ENCODE peak calls at places on chromosomes 2 and 18, in six cellular contexts. U is A673, D is DND-41, T is endodermal cell, H is fibroblast of mammary gland, R is A549. A is an unnamed sample.

GRCh38 chr2:115174651-115175050 is 732.2 kb downstream of the DPP10 start:
- DNase-seq in U (no peak), D (no peak), T (no peak), H (no peak), R (no peak), A (no peak)

GRCh38 chr2:67037655-67038054 is 359.5 kb upstream of the ETAA1 start:
- DNase-seq in U (no peak), D (no peak), T (no peak), H (no peak), R (no peak), A (no peak)

GRCh38 chr18:48819781-48820482 is 130.8 kb downstream of the SMAD7 start:
- DNase-seq in U (no peak), D (no peak), T (peak), H (no peak), R (no peak), A (no peak)

GRCh38 chr2:15679386-15679924 is 87.8 kb downstream of the DDX1 start:
- DNase-seq in U (no peak), D (no peak), T (no peak), H (no peak), R (no peak), A (no peak)

GRCh38 chr2:239047420-239047819 is 199.5 kb downstream of the TWIST2 start:
- DNase-seq in U (no peak), D (no peak), T (no peak), H (no peak), R (no peak), A (no peak)

GRCh38 chr18:57002627-57003026 is 144.3 kb upstream of the BOD1L2 start:
- DNase-seq in U (peak), D (no peak), T (no peak), H (no peak), R (no peak), A (no peak)

GRCh38 chr2:126981476-126981875 is 82.8 kb downstream of the TEX51 start:
- DNase-seq in U (no peak), D (no peak), T (no peak), H (peak), R (no peak), A (no peak)

GRCh38 chr2:239790313-239790712 is 234.8 kb downstream of the NDUFA10 start:
- DNase-seq in U (no peak), D (no peak), T (peak), H (no peak), R (no peak), A (no peak)

GRCh38 chr2:27156739-27157475 is 8.1 kb downstream of the TCF23 start:
- DNase-seq in U (no peak), D (no peak), T (no peak), H (no peak), R (no peak), A (no peak)

DNA sequence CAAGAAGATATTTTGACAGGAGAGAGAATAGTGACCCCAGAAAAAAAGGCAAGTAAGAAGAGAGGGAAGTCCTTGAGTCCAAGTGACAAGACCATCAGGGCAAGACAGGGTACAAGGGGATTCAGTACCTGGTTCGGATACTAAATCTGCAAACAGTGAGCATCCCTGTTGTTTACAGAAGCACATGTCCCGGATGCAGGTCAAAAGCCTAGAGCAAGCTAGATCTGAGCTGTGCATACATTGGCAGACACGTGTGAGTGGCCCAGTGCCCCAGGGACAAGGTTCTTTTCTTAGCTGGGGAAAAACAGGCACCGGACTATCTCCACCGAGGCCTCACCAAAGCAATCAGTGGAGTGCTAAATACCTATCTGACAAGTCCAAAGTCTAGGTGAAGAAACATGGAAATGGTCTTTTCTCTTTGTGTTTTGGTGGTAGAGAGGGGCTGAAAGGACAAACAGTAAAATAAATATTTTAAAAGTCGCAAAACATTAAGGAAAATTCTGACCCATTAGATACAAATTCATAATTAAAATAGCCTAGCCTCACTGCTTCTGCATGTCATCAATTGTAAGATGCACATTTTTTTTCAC is 165.2 kb downstream of the SUCLG1 start:
- DNase-seq in U (no peak), D (no peak), T (no peak), H (no peak), R (no peak), A (no peak)
- TF ChIP-seq CTCF in U (no peak), D (no peak), T (no peak), H (no peak), R (no peak), A (no peak)

DNA sequence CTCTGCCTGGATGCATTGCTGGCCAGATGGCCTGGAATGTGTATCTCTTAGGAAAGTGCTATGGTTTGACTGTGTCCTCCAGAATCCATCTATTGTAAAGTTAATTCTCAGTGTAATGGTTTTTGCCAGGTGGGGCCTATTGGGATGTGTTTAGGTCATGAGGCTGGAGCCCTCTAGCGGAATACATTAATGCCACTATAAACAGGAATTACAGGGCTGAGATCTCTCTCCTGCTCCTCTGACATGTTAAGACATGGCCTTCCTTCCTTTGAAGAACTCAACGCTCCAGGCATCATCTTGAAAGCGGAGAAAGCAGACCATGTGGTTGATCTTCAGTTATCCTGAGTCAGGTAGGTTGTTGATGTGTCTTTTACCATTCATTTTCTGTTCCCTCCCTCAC is 276.4 kb downstream of the RPIA start:
- DNase-seq in U (no peak), D (no peak), T (no peak), H (no peak), R (no peak), A (no peak)
- TF ChIP-seq CTCF in U (no peak), D (no peak), T (peak), H (no peak), R (peak), A (no peak)

GRCh38 chr2:12930382-12930781 is 213.6 kb downstream of the TRIB2 start:
- DNase-seq in U (peak), D (no peak), T (no peak), H (no peak), R (no peak), A (no peak)

GRCh38 chr2:12932192-12932591 is 215.5 kb downstream of the TRIB2 start:
- DNase-seq in U (no peak), D (no peak), T (peak), H (no peak), R (no peak), A (no peak)

GRCh38 chr2:12929806-12930205 is 213.1 kb downstream of the TRIB2 start:
- DNase-seq in U (no peak), D (no peak), T (no peak), H (no peak), R (no peak), A (no peak)

GRCh38 chr2:12928706-12929291 is 212.1 kb downstream of the TRIB2 start:
- DNase-seq in U (peak), D (peak), T (no peak), H (no peak), R (no peak), A (no peak)

GRCh38 chr2:12931211-12931844 is 214.6 kb downstream of the TRIB2 start:
- DNase-seq in U (peak), D (peak), T (no peak), H (peak), R (peak), A (no peak)
- TF ChIP-seq CTCF in U (peak), D (peak), T (peak), H (peak), R (peak), A (peak)

DNA sequence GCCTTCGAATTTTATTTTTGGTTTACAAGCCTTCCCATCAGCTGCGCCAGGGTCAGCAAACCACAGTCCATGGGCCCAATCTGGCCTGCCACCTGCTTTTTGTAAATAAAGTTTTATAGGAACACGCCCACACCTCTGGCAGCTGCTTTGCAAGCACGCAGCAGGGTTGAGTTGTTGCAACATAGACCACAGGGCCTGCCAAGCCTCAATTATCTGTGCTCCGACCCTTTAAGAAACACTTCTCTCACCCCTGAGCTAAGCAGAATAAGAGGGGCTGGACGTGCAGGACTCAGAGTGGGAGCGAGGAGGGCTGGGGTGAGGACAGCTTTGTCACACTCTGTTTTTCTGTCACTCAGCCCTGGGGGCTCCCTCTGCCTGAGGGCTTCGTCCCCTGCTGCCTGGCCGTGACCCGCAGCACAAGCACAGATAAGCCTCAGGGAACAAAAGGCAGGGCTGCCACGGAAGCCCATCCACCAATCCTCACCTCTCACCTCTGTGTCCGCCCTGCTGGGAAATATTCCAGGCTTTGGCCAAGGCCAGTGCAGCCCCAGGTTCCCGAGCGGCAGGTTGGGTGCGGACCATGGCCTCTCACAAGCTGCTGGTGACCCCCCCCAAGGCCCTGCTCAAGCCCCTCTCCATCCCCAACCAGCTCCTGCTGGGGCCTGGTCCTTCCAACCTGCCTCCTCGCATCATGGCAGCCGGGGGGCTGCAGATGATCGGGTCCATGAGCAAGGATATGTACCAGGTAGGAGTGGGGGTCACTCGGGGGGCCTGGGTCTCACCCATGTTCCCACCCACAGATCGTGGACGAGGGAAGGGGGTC is at the start of gene AGXT:
- DNase-seq in U (peak), D (no peak), T (peak), H (peak), R (no peak), A (no peak)
- TF ChIP-seq CTCF in U (no peak), D (no peak), T (no peak), H (no peak), R (no peak), A (no peak)